ENCODE peak calls at places on chromosomes 11 and 22, in five cellular contexts. P is COR-L47, J is AG04449, S is EL, Z is HEK293T. H is an unnamed sample.

GRCh38 chr11:107014871-107015270 is 3.4 kb downstream of the GUCY1A2 start:
- DNase-seq in S (peak), Z (no peak), J (no peak), P (no peak), H (no peak)

GRCh38 chr11:120714448-120714847 is 202.9 kb downstream of the GRIK4 start:
- DNase-seq in J (no peak), P (no peak), Z (no peak), S (no peak), H (no peak)

GRCh38 chr22:31968022-31968421 is 23.7 kb downstream of the YWHAH start:
- DNase-seq in Z (no peak), S (no peak), P (no peak), J (no peak), H (no peak)

GRCh38 chr11:50088231-50088630 is 55.6 kb downstream of the OR4C45 start:
- DNase-seq in J (no peak), Z (no peak), P (no peak), S (no peak), H (no peak)

GRCh38 chr22:49325531-49326395 is 501.9 kb downstream of the BRD1 start:
- DNase-seq in P (no peak), Z (no peak), J (no peak), S (no peak), H (peak)

GRCh38 chr22:26835929-26836528 is 178.6 kb downstream of the MIAT start:
- DNase-seq in P (peak), J (no peak), Z (peak), S (peak), H (no peak)

GRCh38 chr11:2484576-2485125 is 39.8 kb downstream of the KCNQ1 start:
- DNase-seq in Z (no peak), P (no peak), S (no peak), J (no peak), H (no peak)

GRCh38 chr11:77669848-77670511 is 32.4 kb upstream of the CLNS1A start:
- DNase-seq in P (no peak), J (no peak), Z (no peak), S (peak), H (no peak)

H was measured in ureter.